ENCODE peak calls at places on chromosome 10, in ten cellular contexts. One of them, this sample, is unnamed.

GRCh38 chr10:71725998-71726672 is 6.6 kb upstream of the C10orf105 start:
- ATAC-seq in T-cell: no peak
- ATAC-seq in naive thymus-derived CD8-positive, alpha-beta T cell: no peak
- ATAC-seq in activated naive CD8-positive, alpha-beta T cell treated with anti-CD3 and anti-CD28 coated beads, Interleukin-2, amount 50 U/mL, for 24 hours: peak; percentile 77
- ATAC-seq in T-helper 17 cell: no peak
- ATAC-seq in Right ventricle myocardium inferior: no peak
- ATAC-seq in lower lobe of right lung: no peak
- ATAC-seq in left lung: no peak
- ATAC-seq in upper lobe of right lung: no peak
- ATAC-seq in psoas muscle: no peak
- ATAC-seq in this sample: no peak

GRCh38 chr10:6969659-6970058 is 389.6 kb upstream of the PRKCQ start:
- ATAC-seq in psoas muscle: no peak
- ATAC-seq in Right ventricle myocardium inferior: no peak
- ATAC-seq in T-cell: no peak
- ATAC-seq in activated naive CD8-positive, alpha-beta T cell treated with anti-CD3 and anti-CD28 coated beads, Interleukin-2, amount 50 U/mL, for 24 hours: no peak
- ATAC-seq in naive thymus-derived CD8-positive, alpha-beta T cell: no peak
- ATAC-seq in T-helper 17 cell: no peak
- ATAC-seq in left lung: no peak
- ATAC-seq in upper lobe of right lung: no peak
- ATAC-seq in lower lobe of right lung: no peak
- ATAC-seq in this sample: no peak

GRCh38 chr10:60394444-60394843 is 4.8 kb upstream of the ANK3 start:
- ATAC-seq in activated naive CD8-positive, alpha-beta T cell treated with anti-CD3 and anti-CD28 coated beads, Interleukin-2, amount 50 U/mL, for 24 hours: peak; percentile 66
- ATAC-seq in naive thymus-derived CD8-positive, alpha-beta T cell: peak; percentile 73
- ATAC-seq in psoas muscle: peak; percentile 43
- ATAC-seq in T-cell: peak; percentile 55
- ATAC-seq in lower lobe of right lung: peak; percentile 47
- ATAC-seq in T-helper 17 cell: peak; percentile 59
- ATAC-seq in upper lobe of right lung: peak; percentile 56
- ATAC-seq in left lung: no peak
- ATAC-seq in Right ventricle myocardium inferior: no peak
- ATAC-seq in this sample: no peak

GRCh38 chr10:43172645-43173044 is 34.4 kb downstream of the CSGALNACT2 start:
- ATAC-seq in upper lobe of right lung: no peak
- ATAC-seq in psoas muscle: no peak
- ATAC-seq in naive thymus-derived CD8-positive, alpha-beta T cell: no peak
- ATAC-seq in Right ventricle myocardium inferior: no peak
- ATAC-seq in T-helper 17 cell: no peak
- ATAC-seq in lower lobe of right lung: no peak
- ATAC-seq in T-cell: no peak
- ATAC-seq in left lung: no peak
- ATAC-seq in activated naive CD8-positive, alpha-beta T cell treated with anti-CD3 and anti-CD28 coated beads, Interleukin-2, amount 50 U/mL, for 24 hours: peak; percentile 43
- ATAC-seq in this sample: no peak

GRCh38 chr10:35564276-35564982 is 40.7 kb upstream of the GJD4 start:
- ATAC-seq in activated naive CD8-positive, alpha-beta T cell treated with anti-CD3 and anti-CD28 coated beads, Interleukin-2, amount 50 U/mL, for 24 hours: no peak
- ATAC-seq in left lung: peak; percentile 56
- ATAC-seq in Right ventricle myocardium inferior: peak; percentile 33
- ATAC-seq in psoas muscle: peak; percentile 23
- ATAC-seq in upper lobe of right lung: peak; percentile 74
- ATAC-seq in T-helper 17 cell: no peak
- ATAC-seq in T-cell: no peak
- ATAC-seq in lower lobe of right lung: peak; percentile 56
- ATAC-seq in naive thymus-derived CD8-positive, alpha-beta T cell: peak; percentile 27
- ATAC-seq in this sample: no peak

GRCh38 chr10:13633689-13634088 is 46.9 kb downstream of the PRPF18 start:
- ATAC-seq in Right ventricle myocardium inferior: peak; percentile 92
- ATAC-seq in activated naive CD8-positive, alpha-beta T cell treated with anti-CD3 and anti-CD28 coated beads, Interleukin-2, amount 50 U/mL, for 24 hours: no peak
- ATAC-seq in left lung: peak; percentile 31
- ATAC-seq in T-helper 17 cell: no peak
- ATAC-seq in upper lobe of right lung: peak; percentile 42
- ATAC-seq in T-cell: no peak
- ATAC-seq in psoas muscle: peak; percentile 88
- ATAC-seq in lower lobe of right lung: no peak
- ATAC-seq in naive thymus-derived CD8-positive, alpha-beta T cell: no peak
- ATAC-seq in this sample: peak; percentile 15

GRCh38 chr10:69680610-69681009 is 50.6 kb downstream of the FAM241B start:
- ATAC-seq in Right ventricle myocardium inferior: no peak
- ATAC-seq in T-cell: no peak
- ATAC-seq in naive thymus-derived CD8-positive, alpha-beta T cell: no peak
- ATAC-seq in T-helper 17 cell: no peak
- ATAC-seq in psoas muscle: no peak
- ATAC-seq in activated naive CD8-positive, alpha-beta T cell treated with anti-CD3 and anti-CD28 coated beads, Interleukin-2, amount 50 U/mL, for 24 hours: no peak
- ATAC-seq in lower lobe of right lung: no peak
- ATAC-seq in left lung: no peak
- ATAC-seq in upper lobe of right lung: no peak
- ATAC-seq in this sample: no peak

GRCh38 chr10:30063098-30063497 is 3.7 kb upstream of the JCAD start:
- ATAC-seq in T-cell: no peak
- ATAC-seq in upper lobe of right lung: no peak
- ATAC-seq in psoas muscle: no peak
- ATAC-seq in T-helper 17 cell: no peak
- ATAC-seq in lower lobe of right lung: no peak
- ATAC-seq in left lung: no peak
- ATAC-seq in activated naive CD8-positive, alpha-beta T cell treated with anti-CD3 and anti-CD28 coated beads, Interleukin-2, amount 50 U/mL, for 24 hours: no peak
- ATAC-seq in Right ventricle myocardium inferior: no peak
- ATAC-seq in naive thymus-derived CD8-positive, alpha-beta T cell: no peak
- ATAC-seq in this sample: no peak

GRCh38 chr10:96683710-96684109 is 36.6 kb downstream of the PIK3AP1 start:
- ATAC-seq in Right ventricle myocardium inferior: no peak
- ATAC-seq in T-cell: no peak
- ATAC-seq in lower lobe of right lung: no peak
- ATAC-seq in activated naive CD8-positive, alpha-beta T cell treated with anti-CD3 and anti-CD28 coated beads, Interleukin-2, amount 50 U/mL, for 24 hours: no peak
- ATAC-seq in left lung: no peak
- ATAC-seq in naive thymus-derived CD8-positive, alpha-beta T cell: no peak
- ATAC-seq in T-helper 17 cell: no peak
- ATAC-seq in psoas muscle: no peak
- ATAC-seq in upper lobe of right lung: no peak
- ATAC-seq in this sample: no peak

GRCh38 chr10:79270471-79271246 is 76.6 kb upstream of the PPIF start:
- ATAC-seq in T-cell: no peak
- ATAC-seq in psoas muscle: no peak
- ATAC-seq in naive thymus-derived CD8-positive, alpha-beta T cell: no peak
- ATAC-seq in Right ventricle myocardium inferior: no peak
- ATAC-seq in upper lobe of right lung: peak; percentile 11
- ATAC-seq in activated naive CD8-positive, alpha-beta T cell treated with anti-CD3 and anti-CD28 coated beads, Interleukin-2, amount 50 U/mL, for 24 hours: no peak
- ATAC-seq in left lung: peak; percentile 1
- ATAC-seq in T-helper 17 cell: no peak
- ATAC-seq in lower lobe of right lung: peak; percentile 8
- ATAC-seq in this sample: no peak

GRCh38 chr10:3485287-3485686 is 299.7 kb downstream of the KLF6 start:
- ATAC-seq in left lung: no peak
- ATAC-seq in T-cell: peak; percentile 44
- ATAC-seq in naive thymus-derived CD8-positive, alpha-beta T cell: no peak
- ATAC-seq in T-helper 17 cell: peak; percentile 69
- ATAC-seq in lower lobe of right lung: no peak
- ATAC-seq in psoas muscle: no peak
- ATAC-seq in Right ventricle myocardium inferior: no peak
- ATAC-seq in upper lobe of right lung: peak; percentile 59
- ATAC-seq in activated naive CD8-positive, alpha-beta T cell treated with anti-CD3 and anti-CD28 coated beads, Interleukin-2, amount 50 U/mL, for 24 hours: no peak
- ATAC-seq in this sample: no peak

GRCh38 chr10:34850558-34850957 is 35.5 kb upstream of the PARD3 start:
- ATAC-seq in T-cell: no peak
- ATAC-seq in naive thymus-derived CD8-positive, alpha-beta T cell: no peak
- ATAC-seq in activated naive CD8-positive, alpha-beta T cell treated with anti-CD3 and anti-CD28 coated beads, Interleukin-2, amount 50 U/mL, for 24 hours: no peak
- ATAC-seq in T-helper 17 cell: no peak
- ATAC-seq in lower lobe of right lung: no peak
- ATAC-seq in psoas muscle: no peak
- ATAC-seq in Right ventricle myocardium inferior: no peak
- ATAC-seq in left lung: no peak
- ATAC-seq in upper lobe of right lung: no peak
- ATAC-seq in this sample: no peak

GRCh38 chr10:113221756-113222168 is 271.7 kb downstream of the TCF7L2 start:
- ATAC-seq in lower lobe of right lung: no peak
- ATAC-seq in activated naive CD8-positive, alpha-beta T cell treated with anti-CD3 and anti-CD28 coated beads, Interleukin-2, amount 50 U/mL, for 24 hours: no peak
- ATAC-seq in psoas muscle: no peak
- ATAC-seq in T-helper 17 cell: peak; percentile 59
- ATAC-seq in left lung: no peak
- ATAC-seq in upper lobe of right lung: no peak
- ATAC-seq in naive thymus-derived CD8-positive, alpha-beta T cell: no peak
- ATAC-seq in T-cell: peak; percentile 62
- ATAC-seq in Right ventricle myocardium inferior: no peak
- ATAC-seq in this sample: no peak

GRCh38 chr10:114367041-114367675 is 37.1 kb downstream of the AFAP1L2 start:
- ATAC-seq in T-helper 17 cell: no peak
- ATAC-seq in naive thymus-derived CD8-positive, alpha-beta T cell: no peak
- ATAC-seq in upper lobe of right lung: no peak
- ATAC-seq in psoas muscle: no peak
- ATAC-seq in Right ventricle myocardium inferior: peak; percentile 41
- ATAC-seq in lower lobe of right lung: peak; percentile 29
- ATAC-seq in activated naive CD8-positive, alpha-beta T cell treated with anti-CD3 and anti-CD28 coated beads, Interleukin-2, amount 50 U/mL, for 24 hours: no peak
- ATAC-seq in left lung: peak; percentile 22
- ATAC-seq in T-cell: no peak
- ATAC-seq in this sample: no peak

GRCh38 chr10:25933653-25934608 is at the start of gene MYO3A:
- ATAC-seq in activated naive CD8-positive, alpha-beta T cell treated with anti-CD3 and anti-CD28 coated beads, Interleukin-2, amount 50 U/mL, for 24 hours: no peak
- ATAC-seq in Right ventricle myocardium inferior: no peak
- ATAC-seq in psoas muscle: no peak
- ATAC-seq in lower lobe of right lung: peak; percentile 67
- ATAC-seq in upper lobe of right lung: peak; percentile 57
- ATAC-seq in T-cell: no peak
- ATAC-seq in left lung: peak; percentile 64
- ATAC-seq in naive thymus-derived CD8-positive, alpha-beta T cell: no peak
- ATAC-seq in T-helper 17 cell: no peak
- ATAC-seq in this sample: no peak

GRCh38 chr10:14605231-14605925 is 169.3 kb downstream of the FAM107B start:
- ATAC-seq in activated naive CD8-positive, alpha-beta T cell treated with anti-CD3 and anti-CD28 coated beads, Interleukin-2, amount 50 U/mL, for 24 hours: peak; percentile 70
- ATAC-seq in T-cell: peak; percentile 19
- ATAC-seq in lower lobe of right lung: no peak
- ATAC-seq in left lung: peak; percentile 5
- ATAC-seq in upper lobe of right lung: no peak
- ATAC-seq in psoas muscle: no peak
- ATAC-seq in Right ventricle myocardium inferior: no peak
- ATAC-seq in naive thymus-derived CD8-positive, alpha-beta T cell: no peak
- ATAC-seq in T-helper 17 cell: peak; percentile 53
- ATAC-seq in this sample: peak; percentile 5

GRCh38 chr10:129035052-129035805 is 431.8 kb upstream of the MGMT start:
- ATAC-seq in psoas muscle: no peak
- ATAC-seq in Right ventricle myocardium inferior: no peak
- ATAC-seq in left lung: no peak
- ATAC-seq in T-cell: peak; percentile 74
- ATAC-seq in T-helper 17 cell: peak; percentile 73
- ATAC-seq in activated naive CD8-positive, alpha-beta T cell treated with anti-CD3 and anti-CD28 coated beads, Interleukin-2, amount 50 U/mL, for 24 hours: peak; percentile 72
- ATAC-seq in upper lobe of right lung: peak; percentile 8
- ATAC-seq in lower lobe of right lung: peak; percentile 22
- ATAC-seq in naive thymus-derived CD8-positive, alpha-beta T cell: peak; percentile 71
- ATAC-seq in this sample: no peak

GRCh38 chr10:70311698-70312097 is 27.9 kb upstream of the NPFFR1 start:
- ATAC-seq in left lung: no peak
- ATAC-seq in T-cell: no peak
- ATAC-seq in naive thymus-derived CD8-positive, alpha-beta T cell: no peak
- ATAC-seq in activated naive CD8-positive, alpha-beta T cell treated with anti-CD3 and anti-CD28 coated beads, Interleukin-2, amount 50 U/mL, for 24 hours: no peak
- ATAC-seq in psoas muscle: no peak
- ATAC-seq in T-helper 17 cell: no peak
- ATAC-seq in lower lobe of right lung: no peak
- ATAC-seq in upper lobe of right lung: no peak
- ATAC-seq in Right ventricle myocardium inferior: no peak
- ATAC-seq in this sample: no peak

GRCh38 chr10:31578181-31578852 is 259.3 kb downstream of the ZEB1 start:
- ATAC-seq in activated naive CD8-positive, alpha-beta T cell treated with anti-CD3 and anti-CD28 coated beads, Interleukin-2, amount 50 U/mL, for 24 hours: peak; percentile 50
- ATAC-seq in T-cell: peak; percentile 29
- ATAC-seq in upper lobe of right lung: no peak
- ATAC-seq in lower lobe of right lung: no peak
- ATAC-seq in psoas muscle: no peak
- ATAC-seq in naive thymus-derived CD8-positive, alpha-beta T cell: peak; percentile 83
- ATAC-seq in T-helper 17 cell: peak; percentile 62
- ATAC-seq in Right ventricle myocardium inferior: no peak
- ATAC-seq in left lung: no peak
- ATAC-seq in this sample: no peak

GRCh38 chr10:13449296-13449695 is 79.5 kb downstream of the BEND7 start:
- ATAC-seq in upper lobe of right lung: no peak
- ATAC-seq in T-cell: no peak
- ATAC-seq in T-helper 17 cell: no peak
- ATAC-seq in naive thymus-derived CD8-positive, alpha-beta T cell: no peak
- ATAC-seq in activated naive CD8-positive, alpha-beta T cell treated with anti-CD3 and anti-CD28 coated beads, Interleukin-2, amount 50 U/mL, for 24 hours: no peak
- ATAC-seq in left lung: no peak
- ATAC-seq in psoas muscle: no peak
- ATAC-seq in Right ventricle myocardium inferior: no peak
- ATAC-seq in lower lobe of right lung: no peak
- ATAC-seq in this sample: no peak

GRCh38 chr10:28984431-28984830 is 304.4 kb upstream of the LYZL1 start:
- ATAC-seq in lower lobe of right lung: peak; percentile 98
- ATAC-seq in activated naive CD8-positive, alpha-beta T cell treated with anti-CD3 and anti-CD28 coated beads, Interleukin-2, amount 50 U/mL, for 24 hours: no peak
- ATAC-seq in upper lobe of right lung: peak; percentile 99
- ATAC-seq in psoas muscle: peak; percentile 98
- ATAC-seq in T-helper 17 cell: peak; percentile 25
- ATAC-seq in T-cell: no peak
- ATAC-seq in naive thymus-derived CD8-positive, alpha-beta T cell: no peak
- ATAC-seq in Right ventricle myocardium inferior: peak; percentile 98
- ATAC-seq in left lung: peak; percentile 98
- ATAC-seq in this sample: peak; percentile 97

GRCh38 chr10:77539147-77539935 is 98.3 kb downstream of the KCNMA1 start:
- ATAC-seq in activated naive CD8-positive, alpha-beta T cell treated with anti-CD3 and anti-CD28 coated beads, Interleukin-2, amount 50 U/mL, for 24 hours: no peak
- ATAC-seq in upper lobe of right lung: no peak
- ATAC-seq in T-helper 17 cell: no peak
- ATAC-seq in lower lobe of right lung: no peak
- ATAC-seq in Right ventricle myocardium inferior: no peak
- ATAC-seq in left lung: no peak
- ATAC-seq in T-cell: no peak
- ATAC-seq in psoas muscle: no peak
- ATAC-seq in naive thymus-derived CD8-positive, alpha-beta T cell: no peak
- ATAC-seq in this sample: peak; percentile 48

GRCh38 chr10:84375011-84375410 is 46.6 kb downstream of the CCSER2 start:
- ATAC-seq in psoas muscle: peak; percentile 64
- ATAC-seq in left lung: peak; percentile 80
- ATAC-seq in T-cell: peak; percentile 59
- ATAC-seq in lower lobe of right lung: no peak
- ATAC-seq in upper lobe of right lung: peak; percentile 72
- ATAC-seq in activated naive CD8-positive, alpha-beta T cell treated with anti-CD3 and anti-CD28 coated beads, Interleukin-2, amount 50 U/mL, for 24 hours: no peak
- ATAC-seq in Right ventricle myocardium inferior: no peak
- ATAC-seq in T-helper 17 cell: peak; percentile 78
- ATAC-seq in naive thymus-derived CD8-positive, alpha-beta T cell: peak; percentile 65
- ATAC-seq in this sample: no peak

GRCh38 chr10:24408365-24408764 is 199.4 kb downstream of the KIAA1217 start:
- ATAC-seq in T-cell: no peak
- ATAC-seq in activated naive CD8-positive, alpha-beta T cell treated with anti-CD3 and anti-CD28 coated beads, Interleukin-2, amount 50 U/mL, for 24 hours: no peak
- ATAC-seq in T-helper 17 cell: no peak
- ATAC-seq in Right ventricle myocardium inferior: no peak
- ATAC-seq in left lung: no peak
- ATAC-seq in psoas muscle: peak; percentile 21
- ATAC-seq in upper lobe of right lung: no peak
- ATAC-seq in lower lobe of right lung: no peak
- ATAC-seq in naive thymus-derived CD8-positive, alpha-beta T cell: no peak
- ATAC-seq in this sample: peak; percentile 88